ENCODE peak calls at places on chromosomes 16 and 17, in five cellular contexts. M is AG04449, H is A549, E is pancreas, Y is neural progenitor cell. S is an unnamed sample.
A peak's percentile ranks its signal among the peaks of the same experiment; 100 is the strongest.

GRCh38 chr16:3274490-3274889 is 8.8 kb upstream of the ZNF263 start:
- DNase-seq in M (no peak), H (no peak), E (no peak), Y (peak; percentile 7), S (no peak)

GRCh38 chr17:31997005-31997404 is 10.2 kb upstream of the LRRC37B start:
- DNase-seq in M (no peak), H (no peak), E (no peak), Y (no peak), S (no peak)

GRCh38 chr17:48131216-48131824 is 23.8 kb downstream of the SNX11 start:
- DNase-seq in M (no peak), H (peak; percentile 79), E (no peak), Y (peak; percentile 93), S (peak; percentile 37)

GRCh38 chr16:58536278-58536677 is 21.0 kb downstream of the SETD6 start:
- DNase-seq in M (no peak), H (no peak), E (no peak), Y (no peak), S (no peak)

GRCh38 chr17:29451338-29451737 is 61.2 kb downstream of the TAOK1 start:
- DNase-seq in M (no peak), H (no peak), E (no peak), Y (no peak), S (no peak)

GRCh38 chr16:75477680-75478473 is 13.4 kb upstream of the TMEM170A start:
- DNase-seq in M (no peak), H (no peak), E (no peak), Y (no peak), S (no peak)

GRCh38 chr17:49676276-49676868 is 1.5 kb downstream of the SPOP start:
- DNase-seq in M (no peak), H (no peak), E (no peak), Y (peak; percentile 60), S (no peak)

GRCh38 chr16:72740346-72740745 is 307.6 kb downstream of the ZFHX3 start:
- DNase-seq in M (no peak), H (no peak), E (no peak), Y (no peak), S (no peak)

GRCh38 chr16:68332411-68333121 is 21.7 kb downstream of the PRMT7 start:
- DNase-seq in M (no peak), H (no peak), E (no peak), Y (no peak), S (no peak)

GRCh38 chr16:74999208-74999682 is 421 bp downstream of the ZNRF1 start:
- DNase-seq in M (no peak), H (no peak), E (peak; percentile 71), Y (no peak), S (no peak)

GRCh38 chr16:11283820-11284248 is 2.7 kb upstream of the PRM1 start:
- DNase-seq in M (no peak), H (no peak), E (no peak), Y (peak; percentile 33), S (no peak)

GRCh38 chr16:20136446-20136968 is 62.8 kb upstream of the GPR139 start:
- DNase-seq in M (no peak), H (no peak), E (no peak), Y (no peak), S (no peak)

GRCh38 chr16:59126486-59126885 is 392.4 kb upstream of the GOT2 start:
- DNase-seq in M (no peak), H (peak; percentile 12), E (no peak), Y (no peak), S (no peak)

GRCh38 chr16:19613834-19614233 is 58.3 kb downstream of the VPS35L start:
- DNase-seq in M (no peak), H (no peak), E (no peak), Y (no peak), S (no peak)

GRCh38 chr17:13984956-13985355 is 84.3 kb upstream of the COX10 start:
- DNase-seq in M (no peak), H (no peak), E (no peak), Y (no peak), S (no peak)

GRCh38 chr17:73203135-73203787 is 10.4 kb downstream of the COG1 start:
- DNase-seq in M (no peak), H (no peak), E (no peak), Y (no peak), S (no peak)

GRCh38 chr17:79901131-79901530 is 61.9 kb upstream of the CBX4 start:
- DNase-seq in M (no peak), H (no peak), E (peak; percentile 22), Y (no peak), S (no peak)

GRCh38 chr16:84093120-84093878 is 23.4 kb downstream of the MBTPS1 start:
- DNase-seq in M (no peak), H (no peak), E (no peak), Y (no peak), S (no peak)

GRCh38 chr16:32116080-32116479 is 137.0 kb upstream of the TP53TG3D start:
- DNase-seq in M (no peak), H (no peak), E (peak; percentile 60), Y (no peak), S (no peak)

GRCh38 chr16:88468289-88469129 is 15.4 kb downstream of the ZFPM1 start:
- DNase-seq in M (no peak), H (peak; percentile 68), E (no peak), Y (peak; percentile 88), S (no peak)

GRCh38 chr17:72193395-72194106 is 72.7 kb downstream of the SOX9 start:
- DNase-seq in M (no peak), H (no peak), E (no peak), Y (no peak), S (no peak)

GRCh38 chr17:74512624-74513084 is 18.6 kb downstream of the CD300LB start:
- DNase-seq in M (no peak), H (peak; percentile 15), E (no peak), Y (no peak), S (peak; percentile 65)

DNA sequence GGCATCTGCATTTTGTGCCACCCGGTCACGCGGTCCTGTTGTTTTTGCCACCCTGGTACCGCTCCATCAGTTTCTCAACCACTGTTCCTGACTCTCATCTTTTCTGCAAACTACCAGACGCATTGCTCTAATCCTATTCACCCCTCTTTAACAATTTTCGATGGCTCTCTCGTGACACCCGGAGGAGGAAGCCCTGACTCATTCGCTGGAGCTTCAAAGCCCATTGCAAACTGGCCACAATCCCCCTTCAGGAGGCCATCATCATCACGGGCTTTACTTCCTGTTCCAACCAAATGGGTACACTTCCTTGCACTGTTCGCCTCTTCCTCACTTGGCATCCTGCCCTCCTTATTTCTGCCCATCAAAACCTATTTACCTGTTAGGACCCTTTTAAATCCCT is 155.3 kb downstream of the RGS9 start:
- DNase-seq in M (no peak), H (no peak), E (no peak), Y (no peak), S (no peak)
- TF ChIP-seq CTCF in M (no peak), H (no peak), E (no peak), Y (no peak), S (no peak)

GRCh38 chr16:48168089-48168488 is 12.3 kb upstream of the ABCC12 start:
- DNase-seq in M (no peak), H (no peak), E (no peak), Y (no peak), S (no peak)

GRCh38 chr16:48165961-48166578 is 10.3 kb upstream of the ABCC12 start:
- DNase-seq in M (no peak), H (peak; percentile 65), E (no peak), Y (no peak), S (no peak)

GRCh38 chr16:48162839-48163410 is 7.1 kb upstream of the ABCC12 start:
- DNase-seq in M (no peak), H (no peak), E (no peak), Y (no peak), S (no peak)

GRCh38 chr16:48161906-48162305 is 6.1 kb upstream of the ABCC12 start:
- DNase-seq in M (no peak), H (no peak), E (no peak), Y (no peak), S (no peak)

DNA sequence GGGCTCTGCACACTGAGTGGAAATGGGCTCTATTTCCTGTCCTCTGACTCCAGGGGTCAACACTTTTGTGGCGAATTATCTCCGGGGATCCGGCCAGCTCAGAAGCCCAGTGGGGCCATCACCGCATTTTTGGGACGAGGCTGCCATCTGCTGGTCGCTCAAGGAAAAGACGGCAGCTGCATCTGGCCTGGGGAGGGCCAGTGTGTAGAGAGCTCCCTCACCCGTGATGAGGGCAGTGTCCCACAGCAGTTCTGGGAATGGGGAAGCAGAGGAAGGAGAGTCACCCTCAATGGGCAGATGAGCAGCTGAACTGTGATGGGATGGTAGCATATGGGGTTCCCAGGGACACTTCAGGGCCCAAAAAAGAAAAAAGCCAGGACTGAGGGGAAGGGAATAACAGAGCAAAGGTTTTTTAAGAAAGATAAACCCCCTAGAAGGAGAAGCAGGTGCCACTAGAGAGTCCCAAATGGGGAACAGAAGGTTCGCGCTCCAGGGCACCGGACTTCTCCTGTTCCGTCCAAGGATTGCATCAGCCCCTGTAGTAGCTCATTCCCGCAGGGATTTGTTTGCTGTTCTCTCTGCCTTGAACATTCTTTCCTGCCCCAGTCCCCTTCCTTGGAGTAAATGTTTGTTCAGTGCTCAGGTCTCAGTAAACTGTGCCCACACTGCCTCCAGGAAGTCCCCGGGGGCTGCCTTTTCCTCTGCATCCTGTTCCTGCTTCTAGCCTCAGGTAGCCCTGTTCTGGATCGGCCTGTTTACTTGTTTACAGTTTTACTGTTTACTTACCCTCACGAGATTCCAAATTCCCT is 9.3 kb upstream of the ABCC12 start:
- DNase-seq in M (no peak), H (peak; percentile 83), E (peak; percentile 86), Y (peak; percentile 79), S (peak; percentile 7)
- TF ChIP-seq CTCF in M (peak; percentile 92), H (peak; percentile 87), E (peak; percentile 62), Y (peak; percentile 92), S (peak; percentile 85)

GRCh38 chr17:6343736-6344135 is 91.2 kb downstream of the AIPL1 start:
- DNase-seq in M (no peak), H (no peak), E (no peak), Y (no peak), S (no peak)
- TF ChIP-seq CTCF in M (no peak), H (no peak), E (no peak), Y (no peak), S (no peak)

GRCh38 chr17:42094375-42095069 is 3.8 kb downstream of the ZNF385C start:
- DNase-seq in M (no peak), H (no peak), E (no peak), Y (no peak), S (no peak)

GRCh38 chr17:42097691-42098661 is at the start of gene ZNF385C:
- DNase-seq in M (no peak), H (no peak), E (peak; percentile 80), Y (peak; percentile 69), S (no peak)

GRCh38 chr17:42101513-42102292 is 3.4 kb upstream of the ZNF385C start:
- DNase-seq in M (no peak), H (peak; percentile 76), E (peak; percentile 93), Y (peak; percentile 79), S (no peak)

GRCh38 chr17:42096360-42097111 is 1.7 kb downstream of the ZNF385C start:
- DNase-seq in M (no peak), H (no peak), E (no peak), Y (no peak), S (no peak)

DNA sequence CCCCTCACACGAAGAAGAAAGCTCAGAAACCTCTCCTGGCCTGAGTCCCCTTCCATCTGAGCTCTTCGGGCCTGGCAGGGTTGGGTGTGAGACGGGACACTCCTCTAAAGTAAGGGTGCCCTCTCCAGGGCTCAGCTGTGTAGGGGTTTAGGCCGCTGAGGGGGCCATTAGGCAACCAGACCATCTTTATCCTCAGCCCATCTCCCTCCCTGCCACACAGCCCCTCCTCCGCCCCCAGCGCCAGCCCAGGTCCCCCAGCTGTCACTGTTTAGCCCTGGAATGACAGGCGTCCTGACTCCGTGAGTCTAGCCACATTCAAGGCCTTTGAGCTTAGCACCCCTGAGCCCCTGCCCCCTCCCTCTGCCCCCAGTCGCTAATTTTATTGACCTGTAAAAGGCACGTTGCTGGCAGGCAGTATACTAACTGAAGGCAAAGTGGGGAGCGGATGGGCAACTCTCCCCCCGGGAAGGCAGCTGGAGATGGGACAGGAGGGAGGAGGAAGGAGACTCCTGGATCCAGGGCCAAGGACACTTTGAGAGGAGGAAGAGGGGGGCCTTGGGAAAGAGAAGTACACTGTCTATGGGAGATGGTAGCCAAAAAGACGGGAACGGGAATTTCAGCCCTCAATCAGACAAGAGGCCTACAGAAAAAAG is 600 bp upstream of the ZNF385C start:
- DNase-seq in M (no peak), H (no peak), E (no peak), Y (peak; percentile 35), S (no peak)
- TF ChIP-seq CTCF in M (no peak), H (no peak), E (no peak), Y (no peak), S (no peak)

S was measured in kidney epithelial cell.